ENCODE peak calls at places on chromosomes 12 and 14, in six cellular contexts. One of them, this sample, is unnamed.

GRCh38 chr14:105528859-105529505 is 2.6 kb downstream of the TMEM121 start:
- DNase-seq in HepG2: no peak
- DNase-seq in thoracic aorta: no peak
- DNase-seq in IMR-90: no peak
- DNase-seq in heart right ventricle: no peak
- DNase-seq in CD4-positive, alpha-beta memory T cell: peak; percentile 21
- DNase-seq in this sample: no peak

GRCh38 chr14:101600336-101600890 is 39.1 kb downstream of the DIO3 start:
- DNase-seq in HepG2: no peak
- DNase-seq in thoracic aorta: no peak
- DNase-seq in IMR-90: no peak
- DNase-seq in heart right ventricle: no peak
- DNase-seq in CD4-positive, alpha-beta memory T cell: no peak
- DNase-seq in this sample: no peak

GRCh38 chr12:105264771-105265170 is 28.8 kb upstream of the APPL2 start:
- DNase-seq in HepG2: no peak
- DNase-seq in thoracic aorta: no peak
- DNase-seq in IMR-90: no peak
- DNase-seq in heart right ventricle: no peak
- DNase-seq in CD4-positive, alpha-beta memory T cell: no peak
- DNase-seq in this sample: no peak

GRCh38 chr12:16939871-16940306 is 333.9 kb upstream of the LMO3 start:
- DNase-seq in HepG2: peak; percentile 80
- DNase-seq in thoracic aorta: no peak
- DNase-seq in IMR-90: peak; percentile 8
- DNase-seq in heart right ventricle: no peak
- DNase-seq in CD4-positive, alpha-beta memory T cell: no peak
- DNase-seq in this sample: no peak

GRCh38 chr12:24500466-24501232 is 448.3 kb downstream of the BCAT1 start:
- DNase-seq in HepG2: no peak
- DNase-seq in thoracic aorta: no peak
- DNase-seq in IMR-90: peak; percentile 50
- DNase-seq in heart right ventricle: no peak
- DNase-seq in CD4-positive, alpha-beta memory T cell: no peak
- DNase-seq in this sample: no peak

GRCh38 chr12:57135939-57136338 is 7.7 kb downstream of the LRP1 start:
- DNase-seq in HepG2: no peak
- DNase-seq in thoracic aorta: no peak
- DNase-seq in IMR-90: peak; percentile 52
- DNase-seq in heart right ventricle: peak; percentile 80
- DNase-seq in CD4-positive, alpha-beta memory T cell: no peak
- DNase-seq in this sample: peak; percentile 90

GRCh38 chr14:101187017-101187815 is 283.7 kb upstream of the RTL1 start:
- DNase-seq in HepG2: no peak
- DNase-seq in thoracic aorta: no peak
- DNase-seq in IMR-90: no peak
- DNase-seq in heart right ventricle: no peak
- DNase-seq in CD4-positive, alpha-beta memory T cell: no peak
- DNase-seq in this sample: peak; percentile 6

GRCh38 chr12:15856097-15856982 is 25.8 kb upstream of the STRAP start:
- DNase-seq in HepG2: peak; percentile 63
- DNase-seq in thoracic aorta: peak; percentile 14
- DNase-seq in IMR-90: peak; percentile 76
- DNase-seq in heart right ventricle: peak; percentile 62
- DNase-seq in CD4-positive, alpha-beta memory T cell: peak; percentile 60
- DNase-seq in this sample: no peak

GRCh38 chr12:11877869-11878780 is 192.6 kb upstream of the BCL2L14 start:
- DNase-seq in HepG2: no peak
- DNase-seq in thoracic aorta: no peak
- DNase-seq in IMR-90: peak; percentile 80
- DNase-seq in heart right ventricle: peak; percentile 51
- DNase-seq in CD4-positive, alpha-beta memory T cell: no peak
- DNase-seq in this sample: peak; percentile 60

GRCh38 chr12:1779783-1780182 is 40.6 kb upstream of the LRTM2 start:
- DNase-seq in HepG2: no peak
- DNase-seq in thoracic aorta: no peak
- DNase-seq in IMR-90: peak; percentile 75
- DNase-seq in heart right ventricle: no peak
- DNase-seq in CD4-positive, alpha-beta memory T cell: no peak
- DNase-seq in this sample: no peak

GRCh38 chr12:69996276-69996675 is 171.2 kb downstream of the MYRFL start:
- DNase-seq in HepG2: no peak
- DNase-seq in thoracic aorta: no peak
- DNase-seq in IMR-90: no peak
- DNase-seq in heart right ventricle: no peak
- DNase-seq in CD4-positive, alpha-beta memory T cell: no peak
- DNase-seq in this sample: no peak
- H3K27ac ChIP-seq in HepG2: no peak overlapping the region
- H3K27ac ChIP-seq in thoracic aorta: no peak overlapping the region
- H3K27ac ChIP-seq in IMR-90: no peak overlapping the region
- H3K27ac ChIP-seq in heart right ventricle: no peak overlapping the region
- H3K27ac ChIP-seq in CD4-positive, alpha-beta memory T cell: no peak overlapping the region
- H3K27ac ChIP-seq in this sample: no peak overlapping the region

DNA sequence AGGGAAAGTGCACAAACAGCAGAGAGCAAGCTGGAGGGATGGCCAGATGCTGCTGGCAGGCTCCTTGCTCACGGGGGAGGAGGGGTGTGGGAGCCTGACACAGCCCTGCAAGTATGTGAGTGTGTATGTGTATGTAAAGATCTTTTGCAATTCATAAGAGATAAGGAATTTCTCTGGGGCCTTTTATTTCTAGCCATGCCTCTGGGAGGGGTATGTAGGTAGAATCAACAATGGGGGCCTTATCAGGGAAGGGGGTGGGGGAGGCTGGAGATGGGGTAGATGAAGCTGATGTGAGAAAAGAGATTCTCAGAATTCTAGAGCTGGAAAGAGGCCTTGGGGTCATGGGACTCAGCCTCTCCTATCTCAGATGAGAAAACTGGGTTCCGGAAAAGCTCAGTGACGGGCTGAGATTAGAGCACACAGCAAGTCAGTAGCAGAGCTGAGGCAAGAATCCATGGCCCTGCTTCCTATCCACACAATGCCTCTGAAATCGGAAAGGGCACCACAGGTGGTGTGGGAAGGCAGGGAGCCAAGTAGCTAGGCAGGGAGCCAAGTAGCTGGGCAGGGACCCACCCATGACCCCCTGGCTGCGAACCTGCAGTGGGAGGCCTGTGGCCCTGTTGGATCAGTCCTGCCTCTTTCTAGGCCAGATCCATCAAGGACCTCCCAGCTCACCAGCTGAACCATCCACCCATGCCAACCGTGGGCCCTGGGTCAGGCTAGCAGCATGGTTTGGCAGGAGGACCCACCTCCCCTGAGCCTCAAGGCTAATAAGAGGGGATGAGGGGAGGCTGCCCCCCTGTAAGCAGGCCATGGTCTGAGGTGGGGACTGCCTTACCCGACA is 54.7 kb downstream of the PLEKHG3 start:
- DNase-seq in HepG2: peak; percentile 72
- DNase-seq in thoracic aorta: no peak
- DNase-seq in IMR-90: peak; percentile 97
- DNase-seq in heart right ventricle: peak; percentile 60
- DNase-seq in CD4-positive, alpha-beta memory T cell: no peak
- DNase-seq in this sample: peak; percentile 77
- H3K4me1 ChIP-seq in HepG2: peaks cover 22% of the 10 kb centered on the region
- H3K4me1 ChIP-seq in thoracic aorta: peaks cover 29% of the 10 kb centered on the region
- H3K4me1 ChIP-seq in IMR-90: peaks cover 45% of the 10 kb centered on the region
- H3K4me1 ChIP-seq in heart right ventricle: peaks cover 69% of the 10 kb centered on the region
- H3K4me1 ChIP-seq in CD4-positive, alpha-beta memory T cell: peaks cover 98% of the 10 kb centered on the region
- H3K4me1 ChIP-seq in this sample: peaks cover 38% of the 10 kb centered on the region

GRCh38 chr14:96130854-96131253 is 73.8 kb upstream of the BDKRB2 start:
- DNase-seq in HepG2: no peak
- DNase-seq in thoracic aorta: no peak
- DNase-seq in IMR-90: peak; percentile 63
- DNase-seq in heart right ventricle: no peak
- DNase-seq in CD4-positive, alpha-beta memory T cell: no peak
- DNase-seq in this sample: no peak
- H3K27ac ChIP-seq in HepG2: no peak overlapping the region
- H3K27ac ChIP-seq in thoracic aorta: no peak overlapping the region
- H3K27ac ChIP-seq in IMR-90: no peak overlapping the region
- H3K27ac ChIP-seq in heart right ventricle: no peak overlapping the region
- H3K27ac ChIP-seq in CD4-positive, alpha-beta memory T cell: no peak overlapping the region
- H3K27ac ChIP-seq in this sample: no peak overlapping the region

GRCh38 chr12:117051380-117051779 is 47.8 kb downstream of the TESC start:
- DNase-seq in HepG2: no peak
- DNase-seq in thoracic aorta: no peak
- DNase-seq in IMR-90: no peak
- DNase-seq in heart right ventricle: peak; percentile 46
- DNase-seq in CD4-positive, alpha-beta memory T cell: no peak
- DNase-seq in this sample: no peak

GRCh38 chr12:117049295-117049694 is 49.9 kb downstream of the TESC start:
- DNase-seq in HepG2: no peak
- DNase-seq in thoracic aorta: no peak
- DNase-seq in IMR-90: no peak
- DNase-seq in heart right ventricle: peak; percentile 60
- DNase-seq in CD4-positive, alpha-beta memory T cell: no peak
- DNase-seq in this sample: no peak

GRCh38 chr12:117048585-117048904 is 50.7 kb downstream of the TESC start:
- DNase-seq in HepG2: no peak
- DNase-seq in thoracic aorta: no peak
- DNase-seq in IMR-90: no peak
- DNase-seq in heart right ventricle: no peak
- DNase-seq in CD4-positive, alpha-beta memory T cell: no peak
- DNase-seq in this sample: no peak

GRCh38 chr12:117047810-117048584 is 51.2 kb downstream of the TESC start:
- DNase-seq in HepG2: peak; percentile 92
- DNase-seq in thoracic aorta: no peak
- DNase-seq in IMR-90: peak; percentile 61
- DNase-seq in heart right ventricle: peak; percentile 78
- DNase-seq in CD4-positive, alpha-beta memory T cell: no peak
- DNase-seq in this sample: no peak

GRCh38 chr12:117050060-117050459 is 49.2 kb downstream of the TESC start:
- DNase-seq in HepG2: no peak
- DNase-seq in thoracic aorta: no peak
- DNase-seq in IMR-90: no peak
- DNase-seq in heart right ventricle: no peak
- DNase-seq in CD4-positive, alpha-beta memory T cell: no peak
- DNase-seq in this sample: no peak
- H3K4me1 ChIP-seq in HepG2: peaks cover 58% of the 10 kb centered on the region
- H3K4me1 ChIP-seq in thoracic aorta: peaks cover 9% of the 10 kb centered on the region
- H3K4me1 ChIP-seq in IMR-90: peaks cover 7% of the 10 kb centered on the region
- H3K4me1 ChIP-seq in heart right ventricle: peaks cover 83% of the 10 kb centered on the region
- H3K4me1 ChIP-seq in CD4-positive, alpha-beta memory T cell: no peaks in the 10 kb centered on the region
- H3K4me1 ChIP-seq in this sample: peaks cover 4% of the 10 kb centered on the region